ENCODE peak calls at places on chromosome 22, in eight cellular contexts. F is foreskin fibroblast, D is tibial nerve, K is WERI-Rb-1, X is esophagus squamous epithelium, I is GM12865, Q is psoas muscle, Y is OCI-LY7. V is an unnamed sample.

GRCh38 chr22:50498322-50498861 is 9.1 kb downstream of the LMF2 start:
- DNase-seq in F (peak), D (no peak), K (peak), X (no peak), I (peak), Q (no peak), Y (peak), V (peak)

GRCh38 chr22:22948651-22949611 is 61.3 kb downstream of the IGLL5 start:
- DNase-seq in F (peak), D (no peak), K (no peak), X (no peak), I (no peak), Q (no peak), Y (no peak), V (no peak)

GRCh38 chr22:28706845-28707244 is 27.2 kb upstream of the TTC28 start:
- DNase-seq in F (no peak), D (no peak), K (no peak), X (no peak), I (peak), Q (no peak), Y (peak), V (no peak)

GRCh38 chr22:30400159-30400558 is 3.3 kb downstream of the SEC14L2 start:
- DNase-seq in F (no peak), D (no peak), K (no peak), X (no peak), I (no peak), Q (no peak), Y (no peak), V (no peak)

GRCh38 chr22:29203456-29203855 is 2.2 kb upstream of the EMID1 start:
- DNase-seq in F (no peak), D (no peak), K (no peak), X (no peak), I (peak), Q (no peak), Y (no peak), V (no peak)

GRCh38 chr22:20514658-20515406 is 7.4 kb downstream of the MED15 start:
- DNase-seq in F (peak), D (no peak), K (no peak), X (no peak), I (no peak), Q (peak), Y (no peak), V (peak)

GRCh38 chr22:23525510-23525909 is 54.6 kb downstream of the IGLL1 start:
- DNase-seq in F (no peak), D (no peak), K (no peak), X (no peak), I (no peak), Q (no peak), Y (no peak), V (no peak)

GRCh38 chr22:17120281-17120680 is 879 bp downstream of the TMEM121B start:
- DNase-seq in F (peak), D (no peak), K (no peak), X (no peak), I (peak), Q (peak), Y (no peak), V (no peak)

GRCh38 chr22:23282089-23282501 is 101.8 kb downstream of the BCR start:
- DNase-seq in F (peak), D (peak), K (no peak), X (no peak), I (no peak), Q (peak), Y (no peak), V (peak)

GRCh38 chr22:47851586-47851985 is 1089.1 kb downstream of the TBC1D22A start:
- DNase-seq in F (no peak), D (no peak), K (no peak), X (no peak), I (no peak), Q (no peak), Y (no peak), V (no peak)

GRCh38 chr22:17108256-17109112 is 12.7 kb downstream of the TMEM121B start:
- DNase-seq in F (no peak), D (no peak), K (no peak), X (no peak), I (no peak), Q (no peak), Y (no peak), V (no peak)

GRCh38 chr22:30596886-30597285 is 5.2 kb upstream of the PES1 start:
- DNase-seq in F (no peak), D (no peak), K (no peak), X (no peak), I (no peak), Q (no peak), Y (no peak), V (no peak)

GRCh38 chr22:32622004-32622761 is 147.6 kb downstream of the FBXO7 start:
- DNase-seq in F (peak), D (peak), K (no peak), X (no peak), I (no peak), Q (peak), Y (no peak), V (peak)

GRCh38 chr22:32204211-32204855 is 540 bp downstream of the RFPL2 start:
- DNase-seq in F (no peak), D (no peak), K (peak), X (no peak), I (no peak), Q (no peak), Y (no peak), V (no peak)

GRCh38 chr22:18075101-18075730 is 2.6 kb upstream of the PEX26 start:
- DNase-seq in F (no peak), D (no peak), K (no peak), X (no peak), I (no peak), Q (no peak), Y (peak), V (no peak)

GRCh38 chr22:33811686-33812085 is 108.6 kb downstream of the LARGE1 start:
- DNase-seq in F (no peak), D (peak), K (peak), X (no peak), I (no peak), Q (peak), Y (no peak), V (peak)

GRCh38 chr22:29773233-29773632 is 6.1 kb downstream of the UQCR10 start:
- DNase-seq in F (peak), D (no peak), K (no peak), X (no peak), I (no peak), Q (peak), Y (no peak), V (no peak)

GRCh38 chr22:29633514-29634312 is 30.3 kb downstream of the NF2 start:
- DNase-seq in F (no peak), D (no peak), K (no peak), X (no peak), I (no peak), Q (no peak), Y (no peak), V (no peak)

GRCh38 chr22:33793464-33793863 is 126.8 kb downstream of the LARGE1 start:
- DNase-seq in F (no peak), D (no peak), K (no peak), X (no peak), I (no peak), Q (no peak), Y (no peak), V (no peak)

GRCh38 chr22:20114506-20115475 is 1.1 kb upstream of the RANBP1 start:
- DNase-seq in F (no peak), D (no peak), K (no peak), X (no peak), I (no peak), Q (peak), Y (no peak), V (no peak)

GRCh38 chr22:30566125-30566524 is 8.3 kb downstream of the GAL3ST1 start:
- DNase-seq in F (no peak), D (no peak), K (no peak), X (no peak), I (no peak), Q (no peak), Y (no peak), V (no peak)

GRCh38 chr22:44436656-44437492 is 61.2 kb downstream of the RTL6 start:
- DNase-seq in F (no peak), D (no peak), K (no peak), X (no peak), I (no peak), Q (no peak), Y (no peak), V (no peak)

GRCh38 chr22:44330727-44331660 is 18.2 kb upstream of the SHISAL1 start:
- DNase-seq in F (no peak), D (no peak), K (no peak), X (no peak), I (no peak), Q (no peak), Y (no peak), V (no peak)

GRCh38 chr22:27603823-27604190 is 197.7 kb downstream of the MN1 start:
- DNase-seq in F (no peak), D (no peak), K (no peak), X (no peak), I (no peak), Q (no peak), Y (no peak), V (peak)

GRCh38 chr22:17931400-17931825 is 92.9 kb downstream of the MICAL3 start:
- DNase-seq in F (no peak), D (no peak), K (no peak), X (no peak), I (no peak), Q (peak), Y (no peak), V (no peak)

GRCh38 chr22:47805394-47805935 is 1043.0 kb downstream of the TBC1D22A start:
- DNase-seq in F (no peak), D (no peak), K (no peak), X (no peak), I (no peak), Q (no peak), Y (no peak), V (no peak)

GRCh38 chr22:23503736-23504440 is 76.2 kb downstream of the IGLL1 start:
- DNase-seq in F (no peak), D (no peak), K (no peak), X (no peak), I (no peak), Q (no peak), Y (no peak), V (no peak)

GRCh38 chr22:29587938-29588699 is 7.2 kb upstream of the NIPSNAP1 start:
- DNase-seq in F (peak), D (no peak), K (no peak), X (no peak), I (peak), Q (no peak), Y (no peak), V (peak)

GRCh38 chr22:17260950-17261349 is 41.7 kb upstream of the ADA2 start:
- DNase-seq in F (no peak), D (no peak), K (no peak), X (no peak), I (no peak), Q (no peak), Y (no peak), V (no peak)

GRCh38 chr22:29700949-29701927 is 18.6 kb upstream of the CABP7 start:
- DNase-seq in F (no peak), D (no peak), K (peak), X (no peak), I (peak), Q (no peak), Y (peak), V (no peak)

GRCh38 chr22:27757928-27758525 is 43.5 kb downstream of the MN1 start:
- DNase-seq in F (no peak), D (no peak), K (no peak), X (no peak), I (no peak), Q (no peak), Y (no peak), V (no peak)

GRCh38 chr22:22784249-22785039 is 103.2 kb upstream of the IGLL5 start:
- DNase-seq in F (no peak), D (no peak), K (no peak), X (no peak), I (no peak), Q (no peak), Y (no peak), V (no peak)

GRCh38 chr22:20312396-20313191 is 7.3 kb downstream of the DGCR6L start:
- DNase-seq in F (no peak), D (no peak), K (no peak), X (no peak), I (no peak), Q (no peak), Y (no peak), V (no peak)

GRCh38 chr22:44380716-44381500 is 68.2 kb upstream of the SHISAL1 start:
- DNase-seq in F (no peak), D (no peak), K (no peak), X (no peak), I (no peak), Q (peak), Y (no peak), V (no peak)

GRCh38 chr22:29385748-29386147 is 2.6 kb downstream of the AP1B1 start:
- DNase-seq in F (no peak), D (no peak), K (no peak), X (no peak), I (peak), Q (no peak), Y (peak), V (no peak)

GRCh38 chr22:23085785-23086184 is 15.5 kb downstream of the GNAZ start:
- DNase-seq in F (no peak), D (no peak), K (peak), X (no peak), I (no peak), Q (no peak), Y (no peak), V (no peak)

GRCh38 chr22:43232445-43232844 is 45.5 kb upstream of the TTLL12 start:
- DNase-seq in F (no peak), D (no peak), K (no peak), X (no peak), I (no peak), Q (no peak), Y (no peak), V (no peak)

GRCh38 chr22:43228863-43229262 is 41.9 kb upstream of the TTLL12 start:
- DNase-seq in F (no peak), D (no peak), K (no peak), X (no peak), I (no peak), Q (no peak), Y (no peak), V (no peak)

GRCh38 chr22:43231724-43232034 is 44.7 kb upstream of the TTLL12 start:
- DNase-seq in F (no peak), D (no peak), K (no peak), X (no peak), I (no peak), Q (no peak), Y (no peak), V (no peak)

GRCh38 chr22:43230571-43230970 is 43.6 kb upstream of the TTLL12 start:
- DNase-seq in F (no peak), D (no peak), K (no peak), X (no peak), I (no peak), Q (no peak), Y (no peak), V (no peak)

DNA sequence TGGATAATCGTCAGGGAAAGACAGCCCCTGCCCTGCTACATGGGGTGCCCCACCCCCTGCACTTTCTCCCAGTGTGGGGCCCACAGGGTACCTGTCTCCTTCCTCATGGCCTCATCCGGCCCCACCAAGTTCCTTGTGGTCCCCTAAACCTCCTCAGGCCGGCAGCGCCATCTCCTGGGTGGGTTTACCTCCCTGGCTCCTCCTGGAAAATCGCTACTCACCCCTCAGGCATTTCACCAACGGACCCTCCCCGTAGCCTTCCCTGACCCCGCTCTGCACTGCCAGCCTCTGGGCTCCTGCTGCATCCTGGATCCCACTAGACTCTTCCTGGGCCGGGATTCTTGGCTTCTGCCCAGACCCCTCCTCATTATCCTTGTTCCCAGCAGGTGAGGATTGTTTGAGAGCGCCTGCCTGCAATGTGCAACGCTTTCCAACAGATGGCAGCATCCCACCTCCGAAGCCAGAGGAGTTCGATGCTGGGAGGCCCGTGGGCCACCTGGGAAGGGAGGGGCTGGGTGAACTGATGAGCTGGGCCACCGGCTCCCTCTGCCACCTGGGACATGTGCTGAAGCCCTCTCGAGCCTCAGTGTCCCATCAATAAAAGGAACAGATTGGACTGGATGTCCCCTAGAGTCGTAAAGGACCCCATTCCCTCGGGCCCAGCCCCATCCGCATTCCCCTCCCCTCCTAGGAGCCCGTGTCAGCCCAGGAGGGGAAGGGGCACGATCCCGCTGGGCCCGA is 44.2 kb upstream of the TTLL12 start:
- DNase-seq in F (peak), D (no peak), K (peak), X (no peak), I (peak), Q (no peak), Y (peak), V (peak)
- TF ChIP-seq CTCF in F (peak), D (peak), K (peak), X (peak), I (peak), Q (peak), Y (peak), V (peak)

DNA sequence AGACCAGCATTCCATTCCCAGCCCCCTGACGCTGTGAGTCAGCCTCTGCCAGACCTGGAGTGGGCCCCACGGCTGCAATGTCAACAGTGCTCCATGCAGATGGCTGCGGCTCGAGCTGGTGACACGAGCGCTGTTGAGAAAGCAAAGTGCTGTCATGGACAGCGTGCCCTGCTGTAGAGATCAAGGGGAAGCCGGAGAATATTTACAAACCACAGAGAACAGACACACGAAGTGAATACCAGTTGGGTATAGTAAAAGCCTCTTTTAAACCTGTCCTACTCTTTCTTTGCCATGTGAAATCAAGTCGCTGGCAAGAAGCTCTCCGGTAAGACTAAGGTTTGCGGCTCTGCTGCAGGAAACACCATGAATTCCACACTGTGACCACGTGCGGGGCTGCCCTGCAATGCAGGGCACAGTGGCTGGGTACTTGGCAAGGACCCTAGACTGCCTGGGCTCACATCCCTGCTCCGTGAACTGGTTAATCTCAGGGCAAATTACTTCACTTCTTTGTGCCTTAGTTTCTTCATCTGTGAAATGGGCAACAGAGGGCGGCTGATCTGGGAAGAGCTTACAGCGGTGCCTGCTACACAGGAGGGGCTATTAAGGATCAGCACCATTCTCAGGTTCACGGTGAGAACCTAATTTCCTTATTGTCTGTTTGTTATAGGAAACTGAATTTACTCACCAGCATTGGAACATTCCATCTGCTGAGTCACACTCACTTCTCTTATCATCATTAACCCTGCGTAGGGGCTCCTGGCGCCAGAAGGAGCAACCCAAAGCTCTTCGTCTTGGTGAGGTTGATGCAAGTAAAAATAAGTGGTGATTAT is 27.8 kb upstream of the ELFN2 start:
- DNase-seq in F (peak), D (no peak), K (no peak), X (no peak), I (no peak), Q (no peak), Y (no peak), V (peak)
- TF ChIP-seq CTCF in F (no peak), D (no peak), K (no peak), X (no peak), I (no peak), Q (no peak), Y (no peak), V (no peak)

DNA sequence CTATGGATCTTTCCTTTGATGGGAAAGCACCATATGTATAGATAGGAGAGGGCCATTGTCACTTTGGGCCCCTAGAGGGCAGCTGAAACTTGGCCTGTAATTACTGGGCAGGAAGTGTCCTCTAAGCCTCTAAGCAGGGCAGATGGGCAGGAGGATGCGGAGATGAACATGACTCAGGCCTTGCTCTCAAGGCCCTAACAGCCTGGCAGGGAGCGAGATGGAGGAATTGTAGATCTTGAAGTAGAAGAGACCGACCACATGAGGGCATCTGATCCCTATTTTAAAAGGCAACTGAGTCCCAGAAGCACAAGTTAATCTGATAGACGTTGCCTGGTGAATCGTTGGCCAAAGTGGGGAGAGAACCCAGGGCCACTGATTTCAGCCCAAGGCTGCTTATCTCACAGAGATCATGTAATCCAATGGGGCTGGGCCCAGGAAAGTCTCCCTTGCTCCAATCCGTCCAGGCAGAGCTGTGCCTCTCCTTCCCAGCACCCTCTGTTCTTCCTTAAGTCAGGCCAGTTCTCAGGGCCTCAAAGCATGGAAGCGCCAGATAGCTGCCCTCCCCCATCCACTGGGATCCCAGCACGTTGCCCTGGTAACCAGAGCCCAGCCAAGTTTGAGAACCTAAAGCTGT is 2.5 kb upstream of the SEPTIN3 start:
- DNase-seq in F (peak), D (no peak), K (peak), X (no peak), I (peak), Q (no peak), Y (peak), V (peak)
- TF ChIP-seq CTCF in F (peak), D (peak), K (peak), X (peak), I (peak), Q (peak), Y (peak), V (peak)

GRCh38 chr22:35542972-35543516 is 2.4 kb downstream of the RASD2 start:
- DNase-seq in F (no peak), D (no peak), K (no peak), X (no peak), I (no peak), Q (no peak), Y (no peak), V (no peak)
- TF ChIP-seq CTCF in F (no peak), D (no peak), K (no peak), X (no peak), I (no peak), Q (no peak), Y (no peak), V (no peak)

DNA sequence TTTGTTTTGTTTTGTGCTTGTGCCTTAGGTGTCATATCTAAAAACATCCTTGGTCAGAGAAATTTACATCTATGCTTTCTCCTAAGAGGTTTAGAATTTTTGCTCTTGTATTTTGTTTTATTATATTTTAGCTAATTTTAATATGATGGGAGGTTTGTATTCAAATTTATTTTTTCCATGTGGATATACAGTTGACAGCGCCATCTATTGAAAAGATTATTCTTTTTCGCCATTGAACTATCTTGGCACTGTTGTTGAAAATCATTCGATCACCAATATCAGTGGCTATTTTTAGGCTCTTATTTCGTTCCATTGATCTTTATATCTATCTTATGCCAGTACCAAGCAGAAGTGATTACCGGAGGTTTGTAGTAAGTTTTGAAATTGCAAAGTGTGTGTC is 510.3 kb downstream of the BRD1 start:
- DNase-seq in F (no peak), D (no peak), K (no peak), X (no peak), I (no peak), Q (no peak), Y (no peak), V (no peak)
- TF ChIP-seq CTCF in F (no peak), D (no peak), K (no peak), X (no peak), I (no peak), Q (no peak), Y (peak), V (no peak)

V was measured in brain microvascular endothelial cell.